ENCODE peak calls at places on chromosomes 4 and X, in nine cellular contexts. One of them, this sample, is unnamed.

GRCh38 chr4:39178706-39179105 is 3.6 kb upstream of the WDR19 start:
- DNase-seq in psoas muscle: no peak
- DNase-seq in heart right ventricle: no peak
- DNase-seq in CD4-positive, alpha-beta T cell: no peak
- DNase-seq in left ventricle myocardium inferior: no peak
- DNase-seq in uterus: no peak
- DNase-seq in adrenal gland: no peak
- DNase-seq in dorsolateral prefrontal cortex: no peak
- DNase-seq in GM06990: no peak
- DNase-seq in this sample: no peak

GRCh38 chr4:2698504-2698903 is 57.6 kb downstream of the TNIP2 start:
- DNase-seq in psoas muscle: no peak
- DNase-seq in uterus: no peak
- DNase-seq in CD4-positive, alpha-beta T cell: no peak
- DNase-seq in heart right ventricle: no peak
- DNase-seq in adrenal gland: no peak
- DNase-seq in left ventricle myocardium inferior: no peak
- DNase-seq in dorsolateral prefrontal cortex: no peak
- DNase-seq in GM06990: no peak
- DNase-seq in this sample: no peak

GRCh38 chrX:71533850-71534515 is 1.1 kb downstream of the OGT start:
- DNase-seq in adrenal gland: peak; percentile 32
- DNase-seq in CD4-positive, alpha-beta T cell: peak; percentile 46
- DNase-seq in left ventricle myocardium inferior: peak; percentile 30
- DNase-seq in GM06990: peak; percentile 57
- DNase-seq in heart right ventricle: peak; percentile 46
- DNase-seq in psoas muscle: no peak
- DNase-seq in uterus: peak; percentile 37
- DNase-seq in dorsolateral prefrontal cortex: peak; percentile 39
- DNase-seq in this sample: peak; percentile 68

GRCh38 chr4:40576651-40577480 is 52.8 kb downstream of the RBM47 start:
- DNase-seq in CD4-positive, alpha-beta T cell: no peak
- DNase-seq in left ventricle myocardium inferior: peak; percentile 49
- DNase-seq in adrenal gland: peak; percentile 82
- DNase-seq in uterus: peak; percentile 25
- DNase-seq in psoas muscle: peak; percentile 69
- DNase-seq in dorsolateral prefrontal cortex: peak; percentile 52
- DNase-seq in heart right ventricle: peak; percentile 80
- DNase-seq in GM06990: peak; percentile 75
- DNase-seq in this sample: peak; percentile 80

GRCh38 chrX:78886550-78886949 is 58.6 kb upstream of the P2RY10 start:
- DNase-seq in CD4-positive, alpha-beta T cell: no peak
- DNase-seq in uterus: no peak
- DNase-seq in dorsolateral prefrontal cortex: no peak
- DNase-seq in psoas muscle: no peak
- DNase-seq in heart right ventricle: no peak
- DNase-seq in GM06990: peak; percentile 1
- DNase-seq in left ventricle myocardium inferior: no peak
- DNase-seq in adrenal gland: no peak
- DNase-seq in this sample: no peak

GRCh38 chr4:151721466-151721865 is 39.3 kb downstream of the GATB start:
- DNase-seq in adrenal gland: peak; percentile 16
- DNase-seq in GM06990: no peak
- DNase-seq in heart right ventricle: no peak
- DNase-seq in left ventricle myocardium inferior: no peak
- DNase-seq in dorsolateral prefrontal cortex: no peak
- DNase-seq in uterus: no peak
- DNase-seq in CD4-positive, alpha-beta T cell: no peak
- DNase-seq in psoas muscle: no peak
- DNase-seq in this sample: no peak

GRCh38 chrX:1178580-1179057 is 33.8 kb downstream of the CRLF2 start:
- DNase-seq in GM06990: no peak
- DNase-seq in CD4-positive, alpha-beta T cell: no peak
- DNase-seq in heart right ventricle: no peak
- DNase-seq in left ventricle myocardium inferior: no peak
- DNase-seq in psoas muscle: no peak
- DNase-seq in dorsolateral prefrontal cortex: no peak
- DNase-seq in uterus: no peak
- DNase-seq in adrenal gland: no peak
- DNase-seq in this sample: no peak

GRCh38 chr4:8528713-8529112 is 51.5 kb upstream of the GPR78 start:
- DNase-seq in dorsolateral prefrontal cortex: no peak
- DNase-seq in heart right ventricle: no peak
- DNase-seq in uterus: no peak
- DNase-seq in left ventricle myocardium inferior: no peak
- DNase-seq in CD4-positive, alpha-beta T cell: no peak
- DNase-seq in adrenal gland: no peak
- DNase-seq in psoas muscle: no peak
- DNase-seq in GM06990: no peak
- DNase-seq in this sample: no peak

GRCh38 chr4:8745828-8746225 is 125.8 kb downstream of the HMX1 start:
- DNase-seq in CD4-positive, alpha-beta T cell: no peak
- DNase-seq in heart right ventricle: no peak
- DNase-seq in psoas muscle: no peak
- DNase-seq in adrenal gland: no peak
- DNase-seq in uterus: peak; percentile 1
- DNase-seq in left ventricle myocardium inferior: no peak
- DNase-seq in GM06990: no peak
- DNase-seq in dorsolateral prefrontal cortex: no peak
- DNase-seq in this sample: no peak

GRCh38 chrX:38982370-38982769 is 181.1 kb downstream of the MID1IP1 start:
- DNase-seq in heart right ventricle: no peak
- DNase-seq in left ventricle myocardium inferior: no peak
- DNase-seq in uterus: no peak
- DNase-seq in psoas muscle: no peak
- DNase-seq in adrenal gland: no peak
- DNase-seq in dorsolateral prefrontal cortex: no peak
- DNase-seq in CD4-positive, alpha-beta T cell: no peak
- DNase-seq in GM06990: no peak
- DNase-seq in this sample: no peak

GRCh38 chrX:26952213-26952612 is 510.9 kb downstream of the PPP4R3C start:
- DNase-seq in CD4-positive, alpha-beta T cell: no peak
- DNase-seq in dorsolateral prefrontal cortex: no peak
- DNase-seq in GM06990: no peak
- DNase-seq in psoas muscle: no peak
- DNase-seq in adrenal gland: no peak
- DNase-seq in heart right ventricle: no peak
- DNase-seq in left ventricle myocardium inferior: no peak
- DNase-seq in uterus: no peak
- DNase-seq in this sample: no peak
- H3K27me3 ChIP-seq in CD4-positive, alpha-beta T cell: no peaks in the 10 kb centered on the region
- H3K27me3 ChIP-seq in dorsolateral prefrontal cortex: peaks cover 4% of the 10 kb centered on the region
- H3K27me3 ChIP-seq in GM06990: no peaks in the 10 kb centered on the region
- H3K27me3 ChIP-seq in psoas muscle: no peaks in the 10 kb centered on the region
- H3K27me3 ChIP-seq in adrenal gland: no peaks in the 10 kb centered on the region
- H3K27me3 ChIP-seq in heart right ventricle: no peaks in the 10 kb centered on the region
- H3K27me3 ChIP-seq in left ventricle myocardium inferior: no peaks in the 10 kb centered on the region
- H3K27me3 ChIP-seq in uterus: no peaks in the 10 kb centered on the region
- H3K27me3 ChIP-seq in this sample: no peaks in the 10 kb centered on the region

GRCh38 chr4:153186046-153186728 is 18.1 kb upstream of the TRIM2 start:
- DNase-seq in dorsolateral prefrontal cortex: no peak
- DNase-seq in CD4-positive, alpha-beta T cell: no peak
- DNase-seq in GM06990: no peak
- DNase-seq in left ventricle myocardium inferior: no peak
- DNase-seq in uterus: no peak
- DNase-seq in heart right ventricle: no peak
- DNase-seq in adrenal gland: no peak
- DNase-seq in psoas muscle: no peak
- DNase-seq in this sample: no peak

GRCh38 chr4:153188966-153189801 is 15.1 kb upstream of the TRIM2 start:
- DNase-seq in dorsolateral prefrontal cortex: no peak
- DNase-seq in CD4-positive, alpha-beta T cell: no peak
- DNase-seq in psoas muscle: no peak
- DNase-seq in left ventricle myocardium inferior: no peak
- DNase-seq in adrenal gland: no peak
- DNase-seq in heart right ventricle: no peak
- DNase-seq in uterus: no peak
- DNase-seq in GM06990: no peak
- DNase-seq in this sample: no peak

GRCh38 chr4:153197301-153197700 is 6.9 kb upstream of the TRIM2 start:
- DNase-seq in GM06990: no peak
- DNase-seq in uterus: no peak
- DNase-seq in heart right ventricle: no peak
- DNase-seq in adrenal gland: no peak
- DNase-seq in psoas muscle: no peak
- DNase-seq in dorsolateral prefrontal cortex: no peak
- DNase-seq in CD4-positive, alpha-beta T cell: no peak
- DNase-seq in left ventricle myocardium inferior: no peak
- DNase-seq in this sample: no peak

GRCh38 chr4:153191795-153192363 is 12.4 kb upstream of the TRIM2 start:
- DNase-seq in dorsolateral prefrontal cortex: no peak
- DNase-seq in adrenal gland: no peak
- DNase-seq in left ventricle myocardium inferior: no peak
- DNase-seq in CD4-positive, alpha-beta T cell: no peak
- DNase-seq in psoas muscle: no peak
- DNase-seq in heart right ventricle: no peak
- DNase-seq in GM06990: no peak
- DNase-seq in uterus: no peak
- DNase-seq in this sample: no peak
- H3K27me3 ChIP-seq in dorsolateral prefrontal cortex: no peaks in the 10 kb centered on the region
- H3K27me3 ChIP-seq in adrenal gland: no peaks in the 10 kb centered on the region
- H3K27me3 ChIP-seq in left ventricle myocardium inferior: no peaks in the 10 kb centered on the region
- H3K27me3 ChIP-seq in CD4-positive, alpha-beta T cell: no peaks in the 10 kb centered on the region
- H3K27me3 ChIP-seq in psoas muscle: no peaks in the 10 kb centered on the region
- H3K27me3 ChIP-seq in heart right ventricle: no peaks in the 10 kb centered on the region
- H3K27me3 ChIP-seq in GM06990: no peaks in the 10 kb centered on the region
- H3K27me3 ChIP-seq in uterus: no peaks in the 10 kb centered on the region
- H3K27me3 ChIP-seq in this sample: no peaks in the 10 kb centered on the region

GRCh38 chr4:37470243-37470642 is 215.9 kb downstream of the RELL1 start:
- DNase-seq in psoas muscle: no peak
- DNase-seq in uterus: no peak
- DNase-seq in CD4-positive, alpha-beta T cell: no peak
- DNase-seq in dorsolateral prefrontal cortex: no peak
- DNase-seq in left ventricle myocardium inferior: no peak
- DNase-seq in adrenal gland: no peak
- DNase-seq in GM06990: no peak
- DNase-seq in heart right ventricle: no peak
- DNase-seq in this sample: no peak

GRCh38 chr4:37469286-37469685 is 216.9 kb downstream of the RELL1 start:
- DNase-seq in GM06990: no peak
- DNase-seq in CD4-positive, alpha-beta T cell: no peak
- DNase-seq in psoas muscle: no peak
- DNase-seq in adrenal gland: no peak
- DNase-seq in heart right ventricle: no peak
- DNase-seq in left ventricle myocardium inferior: no peak
- DNase-seq in uterus: no peak
- DNase-seq in dorsolateral prefrontal cortex: no peak
- DNase-seq in this sample: no peak

GRCh38 chr4:37464373-37464772 is 219.8 kb downstream of the NWD2 start:
- DNase-seq in left ventricle myocardium inferior: no peak
- DNase-seq in heart right ventricle: no peak
- DNase-seq in uterus: no peak
- DNase-seq in psoas muscle: no peak
- DNase-seq in CD4-positive, alpha-beta T cell: no peak
- DNase-seq in adrenal gland: no peak
- DNase-seq in dorsolateral prefrontal cortex: no peak
- DNase-seq in GM06990: no peak
- DNase-seq in this sample: no peak

GRCh38 chr4:37467824-37468223 is 218.4 kb downstream of the RELL1 start:
- DNase-seq in GM06990: no peak
- DNase-seq in adrenal gland: no peak
- DNase-seq in dorsolateral prefrontal cortex: no peak
- DNase-seq in uterus: no peak
- DNase-seq in CD4-positive, alpha-beta T cell: no peak
- DNase-seq in heart right ventricle: no peak
- DNase-seq in left ventricle myocardium inferior: no peak
- DNase-seq in psoas muscle: no peak
- DNase-seq in this sample: no peak

GRCh38 chr4:37467223-37467622 is 219.0 kb downstream of the RELL1 start:
- DNase-seq in psoas muscle: no peak
- DNase-seq in dorsolateral prefrontal cortex: no peak
- DNase-seq in left ventricle myocardium inferior: no peak
- DNase-seq in GM06990: no peak
- DNase-seq in heart right ventricle: no peak
- DNase-seq in uterus: no peak
- DNase-seq in CD4-positive, alpha-beta T cell: no peak
- DNase-seq in adrenal gland: no peak
- DNase-seq in this sample: no peak
- H3K27me3 ChIP-seq in psoas muscle: no peaks in the 10 kb centered on the region
- H3K27me3 ChIP-seq in dorsolateral prefrontal cortex: no peaks in the 10 kb centered on the region
- H3K27me3 ChIP-seq in left ventricle myocardium inferior: peaks cover 14% of the 10 kb centered on the region
- H3K27me3 ChIP-seq in GM06990: no peaks in the 10 kb centered on the region
- H3K27me3 ChIP-seq in heart right ventricle: peaks cover 4% of the 10 kb centered on the region
- H3K27me3 ChIP-seq in uterus: no peaks in the 10 kb centered on the region
- H3K27me3 ChIP-seq in CD4-positive, alpha-beta T cell: peaks cover 14% of the 10 kb centered on the region
- H3K27me3 ChIP-seq in adrenal gland: no peaks in the 10 kb centered on the region
- H3K27me3 ChIP-seq in this sample: no peaks in the 10 kb centered on the region

GRCh38 chr4:105569014-105569850 is 16.8 kb downstream of the ARHGEF38 start:
- DNase-seq in heart right ventricle: no peak
- DNase-seq in GM06990: no peak
- DNase-seq in left ventricle myocardium inferior: no peak
- DNase-seq in psoas muscle: no peak
- DNase-seq in dorsolateral prefrontal cortex: no peak
- DNase-seq in adrenal gland: no peak
- DNase-seq in CD4-positive, alpha-beta T cell: no peak
- DNase-seq in uterus: no peak
- DNase-seq in this sample: no peak

GRCh38 chr4:105558277-105558676 is 5.9 kb downstream of the ARHGEF38 start:
- DNase-seq in psoas muscle: no peak
- DNase-seq in uterus: no peak
- DNase-seq in left ventricle myocardium inferior: no peak
- DNase-seq in dorsolateral prefrontal cortex: no peak
- DNase-seq in adrenal gland: no peak
- DNase-seq in GM06990: no peak
- DNase-seq in heart right ventricle: no peak
- DNase-seq in CD4-positive, alpha-beta T cell: no peak
- DNase-seq in this sample: no peak

GRCh38 chr4:105560488-105560887 is 8.1 kb downstream of the ARHGEF38 start:
- DNase-seq in CD4-positive, alpha-beta T cell: no peak
- DNase-seq in uterus: no peak
- DNase-seq in heart right ventricle: no peak
- DNase-seq in dorsolateral prefrontal cortex: no peak
- DNase-seq in left ventricle myocardium inferior: no peak
- DNase-seq in psoas muscle: no peak
- DNase-seq in adrenal gland: no peak
- DNase-seq in GM06990: no peak
- DNase-seq in this sample: no peak

GRCh38 chr4:105563352-105563751 is 10.9 kb downstream of the ARHGEF38 start:
- DNase-seq in GM06990: no peak
- DNase-seq in dorsolateral prefrontal cortex: no peak
- DNase-seq in left ventricle myocardium inferior: no peak
- DNase-seq in psoas muscle: no peak
- DNase-seq in uterus: no peak
- DNase-seq in adrenal gland: no peak
- DNase-seq in CD4-positive, alpha-beta T cell: no peak
- DNase-seq in heart right ventricle: no peak
- DNase-seq in this sample: no peak
- H3K27me3 ChIP-seq in GM06990: no peaks in the 10 kb centered on the region
- H3K27me3 ChIP-seq in dorsolateral prefrontal cortex: no peaks in the 10 kb centered on the region
- H3K27me3 ChIP-seq in left ventricle myocardium inferior: no peaks in the 10 kb centered on the region
- H3K27me3 ChIP-seq in psoas muscle: no peaks in the 10 kb centered on the region
- H3K27me3 ChIP-seq in uterus: no peaks in the 10 kb centered on the region
- H3K27me3 ChIP-seq in adrenal gland: no peaks in the 10 kb centered on the region
- H3K27me3 ChIP-seq in CD4-positive, alpha-beta T cell: no peaks in the 10 kb centered on the region
- H3K27me3 ChIP-seq in heart right ventricle: no peaks in the 10 kb centered on the region
- H3K27me3 ChIP-seq in this sample: no peaks in the 10 kb centered on the region

This sample was measured in tibial artery.